ENCODE peak calls at places on chromosomes 12 and 14, in nine cellular contexts. R is stimulated activated CD4-positive, alpha-beta T cell treated with anti-CD3 and anti-CD28 coated beads, Interleukin-4, amount 100 ng/mL, for 24 hours; G is HEK293T; Z is T follicular helper cell; J is NCI-H2081; P is astrocyte of the spinal cord; C is GM12865; K is transverse colon; I is CD8-positive, alpha-beta memory T cell. X is an unnamed sample.

GRCh38 chr12:57605308-57606015 is 838 bp downstream of the DTX3 start:
- DNase-seq in G (no peak), I (no peak), J (no peak), C (no peak), R (no peak), P (no peak), Z (no peak), K (peak), X (no peak)

GRCh38 chr12:129069886-129070285 is 216.6 kb downstream of the GLT1D1 start:
- DNase-seq in I (no peak), K (no peak), Z (no peak), C (no peak), G (no peak), J (no peak), P (no peak), R (no peak), X (no peak)

GRCh38 chr12:28874758-28875157 is 274.3 kb upstream of the FAR2 start:
- DNase-seq in I (no peak), Z (no peak), K (no peak), J (no peak), P (no peak), R (no peak), G (no peak), C (no peak), X (no peak)

GRCh38 chr12:19630536-19630935 is 191.2 kb downstream of the AEBP2 start:
- DNase-seq in C (no peak), Z (no peak), G (no peak), R (no peak), J (no peak), P (no peak), K (no peak), I (no peak), X (no peak)

GRCh38 chr14:30354439-30354838 is 204.5 kb upstream of the G2E3 start:
- DNase-seq in G (no peak), P (no peak), Z (no peak), K (no peak), I (no peak), R (no peak), J (peak), C (no peak), X (no peak)

GRCh38 chr12:123657211-123657610 is 13.7 kb upstream of the TCTN2 start:
- DNase-seq in R (no peak), J (no peak), G (no peak), K (no peak), C (no peak), P (no peak), I (no peak), Z (no peak), X (no peak)

GRCh38 chr14:32224731-32225377 is 21.8 kb upstream of the RNU6-8 start:
- DNase-seq in J (peak), K (no peak), P (peak), R (no peak), I (no peak), C (peak), G (peak), Z (no peak), X (no peak)

GRCh38 chr14:103537175-103537990 is 8.4 kb downstream of the TRMT61A start:
- DNase-seq in K (no peak), I (no peak), Z (no peak), C (no peak), G (no peak), R (no peak), P (no peak), J (no peak), X (no peak)

GRCh38 chr14:23114120-23114458 is 5.0 kb downstream of the CEBPE start:
- DNase-seq in P (no peak), K (no peak), G (no peak), C (no peak), J (no peak), R (no peak), I (no peak), Z (no peak), X (no peak)

GRCh38 chr12:50275545-50275944 is 7.8 kb downstream of the LIMA1 start:
- DNase-seq in R (no peak), J (no peak), G (no peak), C (no peak), P (no peak), Z (no peak), I (no peak), K (peak), X (no peak)

GRCh38 chr12:26428420-26428819 is 233.0 kb downstream of the SSPN start:
- DNase-seq in G (no peak), C (no peak), R (no peak), K (no peak), Z (no peak), J (no peak), P (no peak), I (no peak), X (no peak)

GRCh38 chr12:117085318-117085947 is 13.8 kb downstream of the TESC start:
- DNase-seq in J (no peak), R (no peak), Z (no peak), P (no peak), K (no peak), G (no peak), I (no peak), C (no peak), X (no peak)

GRCh38 chr12:110844551-110845395 is 2.0 kb upstream of the CCDC63 start:
- DNase-seq in C (no peak), G (no peak), Z (no peak), I (no peak), J (no peak), K (no peak), P (peak), R (no peak), X (no peak)

GRCh38 chr12:116054280-116054679 is 223.2 kb downstream of the MED13L start:
- DNase-seq in I (no peak), K (no peak), G (no peak), J (no peak), Z (no peak), C (no peak), P (no peak), R (no peak), X (no peak)

GRCh38 chr12:126935435-126935834 is 1331.5 kb upstream of the TMEM132C start:
- DNase-seq in I (no peak), K (no peak), R (no peak), G (no peak), J (no peak), Z (no peak), P (no peak), C (no peak), X (no peak)

GRCh38 chr12:49868952-49869815 is 26.3 kb upstream of the BCDIN3D start:
- DNase-seq in Z (no peak), J (peak), R (no peak), K (peak), I (no peak), C (no peak), P (peak), G (peak), X (no peak)

GRCh38 chr14:23047042-23047634 is 5.1 kb downstream of the PSMB11 start:
- DNase-seq in I (no peak), K (no peak), J (no peak), R (no peak), G (no peak), P (no peak), C (no peak), Z (no peak), X (no peak)

GRCh38 chr12:125538800-125539199 is 473.6 kb downstream of the AACS start:
- DNase-seq in R (no peak), K (no peak), I (no peak), Z (no peak), P (no peak), G (no peak), J (no peak), C (no peak), X (no peak)

GRCh38 chr14:96037891-96038557 is 1.1 kb upstream of the C14orf132 start:
- DNase-seq in G (peak), R (no peak), I (no peak), J (no peak), C (no peak), P (no peak), Z (no peak), K (peak), X (no peak)

GRCh38 chr12:89060133-89060532 is 292.2 kb downstream of the DUSP6 start:
- DNase-seq in J (no peak), G (no peak), C (no peak), R (no peak), P (peak), I (no peak), K (no peak), Z (no peak), X (no peak)

GRCh38 chr14:101494826-101495225 is 66.5 kb upstream of the DIO3 start:
- DNase-seq in J (no peak), R (no peak), K (peak), G (no peak), I (no peak), P (no peak), Z (no peak), C (no peak), X (no peak)

GRCh38 chr14:77707355-77707723 is 484 bp downstream of the ALKBH1 start:
- DNase-seq in P (peak), C (peak), G (peak), J (no peak), K (peak), R (no peak), I (no peak), Z (peak), X (no peak)

GRCh38 chr12:42968426-42968825 is 378.9 kb upstream of the PRICKLE1 start:
- DNase-seq in J (no peak), C (no peak), I (no peak), P (no peak), G (no peak), K (no peak), Z (no peak), R (no peak), X (no peak)

GRCh38 chr12:23950011-23950774 is 723 bp upstream of the SOX5 start:
- DNase-seq in P (peak), J (peak), G (peak), Z (no peak), I (no peak), C (no peak), R (no peak), K (no peak), X (no peak)

GRCh38 chr12:68159681-68160304 is at the start of gene IFNG:
- DNase-seq in P (no peak), I (peak), C (peak), R (no peak), J (no peak), K (no peak), Z (no peak), G (no peak), X (no peak)

GRCh38 chr12:47224563-47225133 is 144.9 kb upstream of the AMIGO2 start:
- DNase-seq in R (no peak), J (no peak), I (no peak), Z (no peak), K (no peak), P (no peak), G (no peak), C (no peak), X (no peak)

GRCh38 chr14:34693228-34693939 is 21.0 kb downstream of the CFL2 start:
- DNase-seq in K (peak), R (no peak), J (no peak), Z (no peak), G (no peak), C (no peak), P (no peak), I (peak), X (no peak)

GRCh38 chr12:48853228-48853688 is 1.3 kb upstream of the DDX23 start:
- DNase-seq in J (peak), K (peak), G (peak), R (peak), I (peak), P (peak), Z (peak), C (peak), X (peak)

GRCh38 chr14:45757655-45758054 is 504.7 kb upstream of the MIS18BP1 start:
- DNase-seq in P (no peak), J (no peak), G (no peak), C (no peak), I (no peak), Z (no peak), R (no peak), K (no peak), X (no peak)

GRCh38 chr12:22415342-22416309 is 81.1 kb upstream of the ST8SIA1 start:
- DNase-seq in G (no peak), I (no peak), Z (no peak), K (no peak), J (no peak), C (no peak), P (peak), R (no peak), X (no peak)

GRCh38 chr12:116495260-116495659 is 63.9 kb upstream of the MAP1LC3B2 start:
- DNase-seq in J (no peak), R (no peak), P (peak), G (no peak), K (no peak), C (no peak), Z (no peak), I (no peak), X (no peak)

GRCh38 chr12:72272731-72273498 is 745 bp downstream of the TRHDE start:
- DNase-seq in Z (no peak), R (no peak), J (no peak), K (no peak), G (peak), C (no peak), P (peak), I (no peak), X (no peak)

GRCh38 chr14:85907536-85907935 is 377.6 kb downstream of the FLRT2 start:
- DNase-seq in G (no peak), I (no peak), R (no peak), J (no peak), P (no peak), C (no peak), Z (no peak), K (no peak), X (no peak)

GRCh38 chr14:68401855-68402254 is 391.0 kb downstream of the ZFP36L1 start:
- DNase-seq in Z (no peak), P (no peak), G (no peak), K (no peak), C (peak), R (no peak), I (no peak), J (no peak), X (no peak)

GRCh38 chr12:26434299-26434915 is 239.0 kb downstream of the SSPN start:
- DNase-seq in J (peak), P (peak), C (peak), K (peak), I (no peak), R (no peak), G (peak), Z (no peak), X (no peak)

GRCh38 chr12:120649442-120650248 is 9.2 kb downstream of the CABP1 start:
- DNase-seq in K (no peak), P (no peak), C (no peak), Z (no peak), G (no peak), J (no peak), I (no peak), R (no peak), X (no peak)

GRCh38 chr12:16350682-16351081 is 3.2 kb downstream of the MGST1 start:
- DNase-seq in K (no peak), Z (no peak), P (peak), I (no peak), G (no peak), C (no peak), R (no peak), J (no peak), X (no peak)

GRCh38 chr12:15679146-15679545 is 110.0 kb downstream of the EPS8 start:
- DNase-seq in R (no peak), P (peak), I (no peak), Z (no peak), J (no peak), C (no peak), G (no peak), K (no peak), X (no peak)

X was measured in effector CD8-positive, alpha-beta T cell.